ENCODE peak calls at places on chromosomes 3 and 15, in seven cellular contexts. One of them, this sample, is unnamed.

GRCh38 chr3:35679409-35680080 is 40.2 kb downstream of the ARPP21 start:
- DNase-seq in HTR-8/SVneo: no peak
- DNase-seq in BJ: no peak
- DNase-seq in foreskin fibroblast: no peak
- DNase-seq in endodermal cell: no peak
- DNase-seq in C1 segment of cervical spinal cord: peak; percentile 92
- DNase-seq in cardiac muscle cell: no peak
- DNase-seq in this sample: no peak

GRCh38 chr3:62246094-62246493 is 127.3 kb downstream of the FEZF2 start:
- DNase-seq in cardiac muscle cell: no peak
- DNase-seq in BJ: no peak
- DNase-seq in endodermal cell: no peak
- DNase-seq in HTR-8/SVneo: no peak
- DNase-seq in C1 segment of cervical spinal cord: no peak
- DNase-seq in foreskin fibroblast: no peak
- DNase-seq in this sample: no peak

GRCh38 chr15:89898628-89899302 is 5.0 kb upstream of the AP3S2 start:
- DNase-seq in HTR-8/SVneo: peak; percentile 61
- DNase-seq in C1 segment of cervical spinal cord: no peak
- DNase-seq in BJ: no peak
- DNase-seq in foreskin fibroblast: peak; percentile 81
- DNase-seq in cardiac muscle cell: peak; percentile 46
- DNase-seq in endodermal cell: peak; percentile 88
- DNase-seq in this sample: peak; percentile 60

GRCh38 chr3:169886671-169887070 is 16.9 kb upstream of the LRRC31 start:
- DNase-seq in BJ: no peak
- DNase-seq in HTR-8/SVneo: no peak
- DNase-seq in C1 segment of cervical spinal cord: peak; percentile 37
- DNase-seq in endodermal cell: peak; percentile 27
- DNase-seq in cardiac muscle cell: no peak
- DNase-seq in foreskin fibroblast: peak; percentile 84
- DNase-seq in this sample: peak; percentile 83

GRCh38 chr15:44682211-44682610 is 18.7 kb upstream of the SPG11 start:
- DNase-seq in BJ: no peak
- DNase-seq in endodermal cell: no peak
- DNase-seq in C1 segment of cervical spinal cord: no peak
- DNase-seq in cardiac muscle cell: no peak
- DNase-seq in foreskin fibroblast: no peak
- DNase-seq in HTR-8/SVneo: no peak
- DNase-seq in this sample: no peak

GRCh38 chr3:15064299-15064834 is 748 bp downstream of the MRPS25 start:
- DNase-seq in cardiac muscle cell: no peak
- DNase-seq in foreskin fibroblast: peak; percentile 50
- DNase-seq in BJ: no peak
- DNase-seq in endodermal cell: peak; percentile 66
- DNase-seq in C1 segment of cervical spinal cord: peak; percentile 19
- DNase-seq in HTR-8/SVneo: no peak
- DNase-seq in this sample: peak; percentile 18

GRCh38 chr15:36110659-36110993 is 468.8 kb upstream of the CDIN1 start:
- DNase-seq in C1 segment of cervical spinal cord: no peak
- DNase-seq in BJ: no peak
- DNase-seq in HTR-8/SVneo: no peak
- DNase-seq in cardiac muscle cell: no peak
- DNase-seq in foreskin fibroblast: no peak
- DNase-seq in endodermal cell: no peak
- DNase-seq in this sample: no peak

GRCh38 chr15:61196711-61197110 is 32.4 kb downstream of the RORA start:
- DNase-seq in C1 segment of cervical spinal cord: no peak
- DNase-seq in BJ: no peak
- DNase-seq in foreskin fibroblast: no peak
- DNase-seq in HTR-8/SVneo: no peak
- DNase-seq in cardiac muscle cell: no peak
- DNase-seq in endodermal cell: peak; percentile 22
- DNase-seq in this sample: no peak

GRCh38 chr15:61404567-61404966 is 175.5 kb upstream of the RORA start:
- DNase-seq in cardiac muscle cell: no peak
- DNase-seq in endodermal cell: no peak
- DNase-seq in C1 segment of cervical spinal cord: no peak
- DNase-seq in foreskin fibroblast: no peak
- DNase-seq in BJ: no peak
- DNase-seq in HTR-8/SVneo: no peak
- DNase-seq in this sample: no peak

GRCh38 chr15:40092416-40093223 is 16.1 kb downstream of the BMF start:
- DNase-seq in foreskin fibroblast: peak; percentile 93
- DNase-seq in HTR-8/SVneo: no peak
- DNase-seq in cardiac muscle cell: peak; percentile 63
- DNase-seq in BJ: peak; percentile 91
- DNase-seq in C1 segment of cervical spinal cord: no peak
- DNase-seq in endodermal cell: no peak
- DNase-seq in this sample: peak; percentile 98

GRCh38 chr3:99774467-99774866 is 43.2 kb upstream of the CMSS1 start:
- DNase-seq in cardiac muscle cell: no peak
- DNase-seq in HTR-8/SVneo: no peak
- DNase-seq in endodermal cell: no peak
- DNase-seq in BJ: peak; percentile 80
- DNase-seq in foreskin fibroblast: peak; percentile 82
- DNase-seq in C1 segment of cervical spinal cord: no peak
- DNase-seq in this sample: peak; percentile 83

GRCh38 chr3:182809523-182809922 is 16.2 kb downstream of the ATP11B start:
- DNase-seq in endodermal cell: no peak
- DNase-seq in foreskin fibroblast: peak; percentile 44
- DNase-seq in cardiac muscle cell: no peak
- DNase-seq in BJ: no peak
- DNase-seq in HTR-8/SVneo: no peak
- DNase-seq in C1 segment of cervical spinal cord: no peak
- DNase-seq in this sample: peak; percentile 30

GRCh38 chr3:52399131-52399530 is 45.8 kb downstream of the SEMA3G start:
- DNase-seq in endodermal cell: no peak
- DNase-seq in BJ: no peak
- DNase-seq in cardiac muscle cell: no peak
- DNase-seq in HTR-8/SVneo: no peak
- DNase-seq in foreskin fibroblast: no peak
- DNase-seq in C1 segment of cervical spinal cord: no peak
- DNase-seq in this sample: no peak

GRCh38 chr3:99712291-99712954 is 74.0 kb downstream of the COL8A1 start:
- DNase-seq in BJ: no peak
- DNase-seq in foreskin fibroblast: no peak
- DNase-seq in cardiac muscle cell: no peak
- DNase-seq in endodermal cell: no peak
- DNase-seq in C1 segment of cervical spinal cord: no peak
- DNase-seq in HTR-8/SVneo: no peak
- DNase-seq in this sample: no peak

GRCh38 chr3:179544981-179545645 is 17.6 kb upstream of the ACTL6A start:
- DNase-seq in foreskin fibroblast: peak; percentile 93
- DNase-seq in C1 segment of cervical spinal cord: no peak
- DNase-seq in endodermal cell: peak; percentile 21
- DNase-seq in cardiac muscle cell: no peak
- DNase-seq in HTR-8/SVneo: no peak
- DNase-seq in BJ: peak; percentile 70
- DNase-seq in this sample: peak; percentile 58